ENCODE peak calls at places on chromosomes 6 and 20, in four cellular contexts. C is EL, S is nucleus accumbens, F is breast epithelium. X is an unnamed sample.

GRCh38 chr20:63342561-63343459 is 18.3 kb downstream of the CHRNA4 start:
- DNase-seq in S (no peak), C (no peak), F (no peak), X (no peak)

GRCh38 chr20:44215125-44215524 is 4.6 kb upstream of the OSER1 start:
- DNase-seq in C (peak), F (peak), S (no peak), X (peak)

GRCh38 chr6:116397960-116398359 is 27.2 kb downstream of the DSE start:
- DNase-seq in C (peak), S (no peak), F (no peak), X (no peak)

GRCh38 chr20:44703956-44704488 is 11.1 kb upstream of the CCN5 start:
- DNase-seq in C (no peak), F (no peak), S (no peak), X (no peak)

GRCh38 chr6:120230008-120230407 is 880.4 kb upstream of the MAN1A1 start:
- DNase-seq in C (no peak), F (no peak), S (no peak), X (no peak)

GRCh38 chr6:12266571-12266970 is 23.6 kb upstream of the EDN1 start:
- DNase-seq in S (no peak), C (peak), F (no peak), X (peak)

GRCh38 chr6:68635706-68636513 is 828 bp downstream of the ADGRB3 start:
- DNase-seq in S (no peak), C (no peak), F (peak), X (no peak)

GRCh38 chr6:129744201-129744879 is 34.4 kb upstream of the ARHGAP18 start:
- DNase-seq in F (no peak), C (peak), S (no peak), X (peak)

GRCh38 chr6:87059943-87060342 is 35.0 kb downstream of the CGA start:
- DNase-seq in S (no peak), F (no peak), C (no peak), X (no peak)

GRCh38 chr6:143294265-143294664 is 156.2 kb downstream of the ADAT2 start:
- DNase-seq in C (no peak), S (no peak), F (no peak), X (no peak)

GRCh38 chr6:43724914-43725642 is 37.5 kb upstream of the MRPS18A start:
- DNase-seq in C (peak), F (peak), S (no peak), X (peak)

GRCh38 chr6:30091577-30092381 is 16.2 kb upstream of the RNF39 start:
- DNase-seq in F (peak), C (peak), S (no peak), X (no peak)

GRCh38 chr20:24783631-24784492 is 165.2 kb upstream of the CST7 start:
- DNase-seq in S (no peak), F (no peak), C (no peak), X (no peak)